ENCODE peak calls at places on chromosomes 4 and X, in five cellular contexts. Y, P, M, I and T are unnamed samples.

GRCh38 chr4:184441461-184442392 is 32.6 kb downstream of the IRF2 start:
- DNase-seq in Y (no peak), P (no peak), M (no peak), I (no peak), T (no peak)

GRCh38 chr4:75745192-75745591 is 20.8 kb downstream of the USO1 start:
- DNase-seq in Y (no peak), P (no peak), M (peak; percentile 52), I (peak; percentile 15), T (no peak)

GRCh38 chr4:82437285-82438005 is 7.1 kb downstream of the ENOPH1 start:
- DNase-seq in Y (no peak), P (no peak), M (no peak), I (peak; percentile 78), T (no peak)

GRCh38 chr4:104897297-104897645 is 249.4 kb upstream of the TET2 start:
- DNase-seq in Y (no peak), P (no peak), M (no peak), I (no peak), T (no peak)

GRCh38 chrX:123140904-123141303 is 43.2 kb upstream of the GRIA3 start:
- DNase-seq in Y (no peak), P (no peak), M (no peak), I (no peak), T (no peak)

GRCh38 chrX:435536-436122 is 48.9 kb upstream of the PPP2R3B start:
- DNase-seq in Y (no peak), P (no peak), M (no peak), I (no peak), T (peak; percentile 70)

GRCh38 chr4:38509551-38509950 is 154.4 kb upstream of the KLF3 start:
- DNase-seq in Y (no peak), P (no peak), M (no peak), I (no peak), T (no peak)

GRCh38 chr4:161189286-161190134 is 974.3 kb downstream of the FSTL5 start:
- DNase-seq in Y (no peak), P (no peak), M (no peak), I (no peak), T (no peak)

GRCh38 chr4:24488399-24489164 is 95.8 kb downstream of the DHX15 start:
- DNase-seq in Y (peak; percentile 87), P (peak; percentile 78), M (peak; percentile 45), I (no peak), T (peak; percentile 84)

GRCh38 chr4:62003695-62004094 is 803.6 kb downstream of the ADGRL3 start:
- DNase-seq in Y (no peak), P (no peak), M (no peak), I (no peak), T (no peak)

GRCh38 chr4:168711197-168712120 is 214.6 kb downstream of the PALLD start:
- DNase-seq in Y (no peak), P (no peak), M (peak; percentile 38), I (no peak), T (no peak)

GRCh38 chrX:54494166-54494969 is 1.7 kb downstream of the FGD1 start:
- DNase-seq in Y (no peak), P (no peak), M (no peak), I (no peak), T (no peak)

GRCh38 chr4:155703486-155704227 is 37.0 kb downstream of the GUCY1A1 start:
- DNase-seq in Y (no peak), P (no peak), M (no peak), I (no peak), T (no peak)

GRCh38 chr4:29326816-29327215 is 1393.4 kb upstream of the PCDH7 start:
- DNase-seq in Y (no peak), P (no peak), M (no peak), I (no peak), T (no peak)

GRCh38 chrX:2689773-2690666 is 1.1 kb upstream of the CD99 start:
- DNase-seq in Y (no peak), P (no peak), M (no peak), I (no peak), T (no peak)

GRCh38 chr4:16227462-16227868 is 1.2 kb upstream of the TAPT1 start:
- DNase-seq in Y (peak; percentile 40), P (peak; percentile 71), M (peak; percentile 56), I (no peak), T (peak; percentile 68)

GRCh38 chrX:131816551-131817136 is 206.5 kb upstream of the STK26 start:
- DNase-seq in Y (peak; percentile 84), P (peak; percentile 84), M (peak; percentile 30), I (no peak), T (peak; percentile 75)

GRCh38 chrX:54182194-54182863 is 725 bp downstream of the FAM120C start:
- DNase-seq in Y (peak; percentile 65), P (peak; percentile 68), M (peak; percentile 73), I (no peak), T (peak; percentile 73)

GRCh38 chr4:38782452-38783108 is at the start of gene TLR10:
- DNase-seq in Y (peak; percentile 36), P (no peak), M (no peak), I (no peak), T (no peak)

GRCh38 chrX:132365490-132365889 is 123.3 kb downstream of the MBNL3 start:
- DNase-seq in Y (no peak), P (no peak), M (no peak), I (no peak), T (no peak)

GRCh38 chr4:175453456-175453855 is 358.6 kb downstream of the GPM6A start:
- DNase-seq in Y (no peak), P (no peak), M (no peak), I (no peak), T (no peak)

GRCh38 chr4:122914292-122914904 is 8.0 kb downstream of the NUDT6 start:
- DNase-seq in Y (no peak), P (no peak), M (no peak), I (peak; percentile 17), T (no peak)

GRCh38 chr4:182141623-182142022 is 101.6 kb upstream of the TENM3 start:
- DNase-seq in Y (no peak), P (no peak), M (no peak), I (no peak), T (no peak)

GRCh38 chr4:52892880-52893279 is 30.8 kb downstream of the RASL11B start:
- DNase-seq in Y (no peak), P (no peak), M (no peak), I (no peak), T (no peak)

GRCh38 chr4:52889778-52890400 is 27.8 kb downstream of the RASL11B start:
- DNase-seq in Y (no peak), P (no peak), M (no peak), I (no peak), T (no peak)

GRCh38 chr4:52890401-52890791 is 28.3 kb downstream of the RASL11B start:
- DNase-seq in Y (no peak), P (no peak), M (no peak), I (no peak), T (no peak)

GRCh38 chr4:52889354-52889753 is 27.2 kb downstream of the RASL11B start:
- DNase-seq in Y (no peak), P (no peak), M (no peak), I (no peak), T (no peak)

DNA sequence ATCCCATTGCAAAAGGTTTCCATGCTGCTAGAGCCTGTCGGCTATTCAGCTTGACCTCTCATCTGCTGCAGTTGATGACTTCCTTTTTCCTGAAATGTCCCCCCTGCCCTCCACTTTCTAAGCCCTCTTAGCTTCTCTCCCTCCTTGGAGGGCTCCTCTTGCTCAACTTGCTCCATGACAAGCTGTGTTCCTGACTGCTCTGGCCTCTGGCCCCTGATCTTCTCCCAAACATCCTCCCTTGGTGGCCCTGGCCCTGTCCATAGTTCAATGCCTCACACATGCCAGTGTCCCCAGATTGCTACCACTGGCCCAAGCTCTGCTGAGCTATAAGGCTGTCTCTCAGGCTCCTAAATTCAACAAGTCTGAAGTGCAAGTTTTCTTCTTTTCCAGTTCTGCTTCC is 29.6 kb downstream of the RASL11B start:
- DNase-seq in Y (no peak), P (no peak), M (no peak), I (no peak), T (no peak)
- H3K4me3 ChIP-seq in Y (no peak overlapping the region), P (no peak overlapping the region), M (no peak overlapping the region), I (no peak overlapping the region), T (no peak overlapping the region)

DNA sequence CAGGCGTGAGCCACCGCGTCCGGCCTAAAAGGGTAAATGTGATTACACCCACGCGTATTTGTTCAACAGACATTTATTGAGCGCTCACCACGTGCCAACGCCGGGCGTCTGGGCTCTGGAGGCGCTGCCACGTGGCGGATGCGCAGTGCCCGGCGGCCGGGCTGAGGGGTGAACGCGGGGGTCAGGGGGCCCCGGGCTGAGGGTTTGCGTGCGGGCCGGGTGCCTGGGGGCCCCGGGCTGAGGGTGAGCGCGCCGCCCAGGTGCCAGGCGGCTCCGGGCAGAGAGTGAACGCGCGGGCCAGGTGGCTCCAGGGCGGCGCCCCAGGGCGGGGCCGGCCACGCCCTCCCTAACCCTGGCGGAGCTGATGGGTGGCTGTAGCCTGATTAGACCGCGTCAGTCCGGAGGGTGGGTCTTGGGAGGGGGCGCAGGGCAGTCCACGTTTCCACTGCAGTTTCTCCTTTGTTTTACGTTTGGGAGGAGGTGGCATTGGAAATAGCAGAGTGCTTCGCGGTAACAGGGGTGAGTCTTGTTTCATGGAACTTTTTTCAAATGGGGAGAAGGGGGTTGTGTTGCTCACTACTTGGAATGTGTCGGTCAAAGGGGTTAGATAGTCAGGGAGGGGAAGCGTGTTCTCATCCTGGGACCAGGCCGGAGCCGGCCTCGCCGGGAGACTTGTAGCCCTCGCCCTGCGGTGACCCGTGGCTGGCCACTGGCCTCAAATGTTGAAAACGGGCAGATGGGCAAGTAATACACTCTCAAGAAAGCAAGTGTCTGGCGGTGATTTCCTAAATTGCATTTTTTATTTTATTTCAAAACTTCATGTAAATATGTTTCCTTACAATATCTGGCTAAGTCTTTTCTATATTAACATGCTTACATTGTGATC is at the start of gene ZFP42:
- DNase-seq in Y (no peak), P (no peak), M (no peak), I (no peak), T (no peak)
- H3K27me3 ChIP-seq in Y (peaks cover 14% of the 10 kb centered on the region), P (peaks cover 22% of the 10 kb centered on the region), M (no peaks in the 10 kb centered on the region), I (no peaks in the 10 kb centered on the region), T (no peaks in the 10 kb centered on the region)

GRCh38 chr4:26215725-26216124 is 105.1 kb upstream of the RBPJ start:
- DNase-seq in Y (no peak), P (no peak), M (no peak), I (no peak), T (no peak)

GRCh38 chr4:26213317-26213716 is 107.5 kb upstream of the RBPJ start:
- DNase-seq in Y (no peak), P (no peak), M (no peak), I (no peak), T (no peak)

GRCh38 chr4:26214994-26215393 is 105.8 kb upstream of the RBPJ start:
- DNase-seq in Y (no peak), P (no peak), M (no peak), I (no peak), T (no peak)

GRCh38 chr4:26208237-26208985 is 112.4 kb upstream of the RBPJ start:
- DNase-seq in Y (no peak), P (no peak), M (no peak), I (no peak), T (no peak)

GRCh38 chr4:26212528-26212927 is 108.3 kb upstream of the RBPJ start:
- DNase-seq in Y (no peak), P (no peak), M (no peak), I (no peak), T (no peak)
- H3K27ac ChIP-seq in Y (no peak overlapping the region), P (no peak overlapping the region), M (no peak overlapping the region), I (no peak overlapping the region), T (no peak overlapping the region)

DNA sequence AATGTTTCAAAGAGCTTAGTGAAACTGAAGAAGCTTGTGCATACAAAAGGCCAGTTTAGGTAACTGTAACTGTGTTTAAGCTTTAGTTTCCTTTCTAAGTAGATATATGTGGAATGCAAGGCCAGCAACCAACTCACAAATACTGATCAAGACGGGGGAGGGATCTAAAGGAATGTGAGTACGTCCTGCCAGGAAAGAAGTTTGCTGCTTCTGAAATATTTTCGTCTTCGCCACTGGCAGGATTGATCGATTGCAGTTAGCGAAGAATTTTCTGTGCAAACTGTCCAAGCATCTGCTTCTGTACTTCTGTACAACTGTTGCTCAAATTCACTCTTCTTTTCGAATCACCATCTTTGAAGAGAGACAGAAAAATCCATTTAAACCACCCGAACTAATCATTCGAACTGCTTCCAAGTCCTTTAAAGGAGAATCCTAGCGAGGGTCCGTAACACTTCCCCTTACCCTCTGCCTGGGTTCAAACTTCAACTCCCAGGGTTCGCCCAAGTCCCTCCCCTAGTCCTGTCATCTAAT is 373 bp upstream of the INTS6L start:
- DNase-seq in Y (no peak), P (no peak), M (no peak), I (no peak), T (no peak)
- H3K4me3 ChIP-seq in Y (peak overlapping the region; percentile 65), P (peak overlapping the region; percentile 75), M (peak overlapping the region; percentile 54), I (peak overlapping the region; percentile 65), T (peak overlapping the region; percentile 3)